ENCODE peak calls at places on chromosomes 13 and 19, in five cellular contexts. W is NCI-H2029, Y is AG04450, N is KG1, V is SK-N-SH. E is an unnamed sample.

GRCh38 chr13:99404005-99404755 is 97.0 kb upstream of the GPR183 start:
- DNase-seq in W (no peak), Y (no peak), N (no peak), V (no peak), E (no peak)

GRCh38 chr13:108044929-108045328 is 170.4 kb downstream of the LIG4 start:
- DNase-seq in W (no peak), Y (no peak), N (no peak), V (no peak), E (no peak)

GRCh38 chr13:106865706-106866288 is 297.9 kb upstream of the ARGLU1 start:
- DNase-seq in W (no peak), Y (no peak), N (no peak), V (no peak), E (no peak)

GRCh38 chr19:48510421-48511268 is 990 bp downstream of the LMTK3 start:
- DNase-seq in W (peak; percentile 23), Y (no peak), N (peak; percentile 30), V (peak; percentile 80), E (peak; percentile 78)

GRCh38 chr19:11931051-11931450 is 6.1 kb downstream of the ZNF700 start:
- DNase-seq in W (no peak), Y (no peak), N (no peak), V (no peak), E (no peak)

GRCh38 chr13:71828564-71828963 is 38.4 kb downstream of the DACH1 start:
- DNase-seq in W (no peak), Y (no peak), N (no peak), V (no peak), E (no peak)

GRCh38 chr13:23356368-23356767 is 77.1 kb downstream of the SACS start:
- DNase-seq in W (no peak), Y (no peak), N (no peak), V (peak; percentile 42), E (no peak)

GRCh38 chr19:3073159-3073563 is 10.9 kb upstream of the TLE5 start:
- DNase-seq in W (peak; percentile 86), Y (peak; percentile 46), N (no peak), V (peak; percentile 75), E (peak; percentile 66)

GRCh38 chr19:45331411-45331810 is 8.7 kb upstream of the CKM start:
- DNase-seq in W (peak; percentile 27), Y (no peak), N (no peak), V (no peak), E (no peak)

GRCh38 chr13:59533561-59534337 is 630.0 kb downstream of the DIAPH3 start:
- DNase-seq in W (no peak), Y (no peak), N (no peak), V (no peak), E (no peak)

GRCh38 chr19:49338023-49338677 is 2.9 kb downstream of the CD37 start:
- DNase-seq in W (no peak), Y (no peak), N (no peak), V (no peak), E (no peak)

GRCh38 chr13:87777395-87777794 is 106.2 kb downstream of the SLITRK5 start:
- DNase-seq in W (no peak), Y (no peak), N (no peak), V (no peak), E (no peak)

GRCh38 chr19:4014541-4015491 is 7.3 kb downstream of the PIAS4 start:
- DNase-seq in W (no peak), Y (no peak), N (no peak), V (peak; percentile 70), E (peak; percentile 80)

E was measured in BE2C.